ENCODE peak calls at places on chromosomes 12 and 14, in nine cellular contexts. Q, P, V, B, J, S, U, A and G are unnamed samples.

GRCh38 chr14:94598816-94599655 is 13.2 kb upstream of the SERPINA3 start:
- DNase-seq in Q (peak), P (peak), V (no peak), B (peak), J (peak), S (peak), U (no peak), A (peak), G (no peak)

GRCh38 chr12:2138871-2139308 is 86.1 kb downstream of the CACNA1C start:
- DNase-seq in Q (no peak), P (peak), V (no peak), B (peak), J (no peak), S (no peak), U (no peak), A (no peak), G (no peak)

GRCh38 chr12:54048694-54049093 is 4.9 kb upstream of the HOXC4 start:
- DNase-seq in Q (no peak), P (no peak), V (no peak), B (no peak), J (no peak), S (no peak), U (no peak), A (no peak), G (no peak)

GRCh38 chr12:65659681-65660080 is 164.6 kb upstream of the HMGA2 start:
- DNase-seq in Q (no peak), P (no peak), V (no peak), B (no peak), J (no peak), S (no peak), U (no peak), A (peak), G (no peak)

GRCh38 chr14:95039259-95039992 is 117.9 kb downstream of the DICER1 start:
- DNase-seq in Q (no peak), P (no peak), V (no peak), B (no peak), J (no peak), S (peak), U (no peak), A (no peak), G (peak)

GRCh38 chr12:94621662-94622359 is 28.5 kb downstream of the TMCC3 start:
- DNase-seq in Q (no peak), P (peak), V (no peak), B (peak), J (no peak), S (no peak), U (no peak), A (peak), G (no peak)

GRCh38 chr12:121576851-121577391 is 3.9 kb downstream of the KDM2B start:
- DNase-seq in Q (peak), P (no peak), V (peak), B (peak), J (no peak), S (no peak), U (no peak), A (peak), G (no peak)

GRCh38 chr12:53872367-53872766 is 66.3 kb upstream of the HOXC13 start:
- DNase-seq in Q (no peak), P (no peak), V (no peak), B (no peak), J (no peak), S (no peak), U (no peak), A (no peak), G (no peak)

GRCh38 chr14:73133795-73134194 is 2.5 kb upstream of the PSEN1 start:
- DNase-seq in Q (no peak), P (no peak), V (no peak), B (no peak), J (no peak), S (no peak), U (no peak), A (no peak), G (no peak)

GRCh38 chr14:23043749-23044148 is 1.7 kb downstream of the PSMB11 start:
- DNase-seq in Q (no peak), P (no peak), V (no peak), B (no peak), J (no peak), S (no peak), U (no peak), A (no peak), G (no peak)

GRCh38 chr12:14913381-14913781 is 25.0 kb downstream of the ERP27 start:
- DNase-seq in Q (peak), P (no peak), V (no peak), B (no peak), J (no peak), S (peak), U (no peak), A (peak), G (no peak)

GRCh38 chr12:100566887-100567637 is 6.4 kb upstream of the GAS2L3 start:
- DNase-seq in Q (no peak), P (no peak), V (no peak), B (no peak), J (no peak), S (no peak), U (no peak), A (peak), G (no peak)

GRCh38 chr12:19946549-19946948 is 421.8 kb upstream of the PDE3A start:
- DNase-seq in Q (no peak), P (no peak), V (no peak), B (peak), J (peak), S (no peak), U (peak), A (peak), G (no peak)

GRCh38 chr12:130281157-130281799 is 56.4 kb upstream of the PIWIL1 start:
- DNase-seq in Q (peak), P (no peak), V (peak), B (no peak), J (peak), S (no peak), U (no peak), A (no peak), G (no peak)

GRCh38 chr12:78210894-78211302 is 380.2 kb downstream of the NAV3 start:
- DNase-seq in Q (no peak), P (no peak), V (no peak), B (peak), J (no peak), S (no peak), U (no peak), A (peak), G (no peak)

GRCh38 chr12:44317651-44318126 is 481.8 kb downstream of the TMEM117 start:
- DNase-seq in Q (no peak), P (peak), V (peak), B (peak), J (no peak), S (no peak), U (peak), A (peak), G (no peak)

GRCh38 chr14:96889091-96889490 is 91.9 kb downstream of the VRK1 start:
- DNase-seq in Q (no peak), P (no peak), V (no peak), B (no peak), J (no peak), S (no peak), U (no peak), A (no peak), G (no peak)

GRCh38 chr14:73810478-73811163 is 41.0 kb upstream of the PTGR2 start:
- DNase-seq in Q (no peak), P (no peak), V (no peak), B (no peak), J (no peak), S (no peak), U (no peak), A (no peak), G (no peak)

GRCh38 chr12:131971226-131971625 is 21.5 kb downstream of the EP400 start:
- DNase-seq in Q (no peak), P (no peak), V (no peak), B (no peak), J (no peak), S (peak), U (no peak), A (no peak), G (no peak)

GRCh38 chr14:96100171-96101064 is 61.3 kb downstream of the C14orf132 start:
- DNase-seq in Q (peak), P (peak), V (peak), B (peak), J (peak), S (peak), U (peak), A (peak), G (peak)

GRCh38 chr14:85195872-85196477 is 334.0 kb upstream of the FLRT2 start:
- DNase-seq in Q (no peak), P (no peak), V (no peak), B (peak), J (peak), S (no peak), U (no peak), A (no peak), G (no peak)

GRCh38 chr12:72264548-72265175 is 7.5 kb upstream of the TRHDE start:
- DNase-seq in Q (no peak), P (no peak), V (no peak), B (no peak), J (no peak), S (no peak), U (no peak), A (no peak), G (no peak)

GRCh38 chr14:102591944-102592772 is at the start of gene RCOR1:
- DNase-seq in Q (peak), P (peak), V (peak), B (peak), J (peak), S (peak), U (peak), A (peak), G (peak)

GRCh38 chr14:38203929-38204716 is 3.6 kb upstream of the SSTR1 start:
- DNase-seq in Q (no peak), P (no peak), V (no peak), B (no peak), J (no peak), S (no peak), U (no peak), A (no peak), G (no peak)

GRCh38 chr14:67577181-67577580 is 22.9 kb downstream of the PIGH start:
- DNase-seq in Q (no peak), P (no peak), V (no peak), B (no peak), J (no peak), S (no peak), U (no peak), A (no peak), G (no peak)

GRCh38 chr12:111287125-111287900 is 81.6 kb downstream of the PHETA1 start:
- DNase-seq in Q (no peak), P (no peak), V (no peak), B (no peak), J (no peak), S (no peak), U (no peak), A (no peak), G (no peak)

GRCh38 chr12:110046451-110047187 is 1.7 kb downstream of the C12orf76 start:
- DNase-seq in Q (no peak), P (no peak), V (no peak), B (no peak), J (no peak), S (no peak), U (no peak), A (no peak), G (no peak)

DNA sequence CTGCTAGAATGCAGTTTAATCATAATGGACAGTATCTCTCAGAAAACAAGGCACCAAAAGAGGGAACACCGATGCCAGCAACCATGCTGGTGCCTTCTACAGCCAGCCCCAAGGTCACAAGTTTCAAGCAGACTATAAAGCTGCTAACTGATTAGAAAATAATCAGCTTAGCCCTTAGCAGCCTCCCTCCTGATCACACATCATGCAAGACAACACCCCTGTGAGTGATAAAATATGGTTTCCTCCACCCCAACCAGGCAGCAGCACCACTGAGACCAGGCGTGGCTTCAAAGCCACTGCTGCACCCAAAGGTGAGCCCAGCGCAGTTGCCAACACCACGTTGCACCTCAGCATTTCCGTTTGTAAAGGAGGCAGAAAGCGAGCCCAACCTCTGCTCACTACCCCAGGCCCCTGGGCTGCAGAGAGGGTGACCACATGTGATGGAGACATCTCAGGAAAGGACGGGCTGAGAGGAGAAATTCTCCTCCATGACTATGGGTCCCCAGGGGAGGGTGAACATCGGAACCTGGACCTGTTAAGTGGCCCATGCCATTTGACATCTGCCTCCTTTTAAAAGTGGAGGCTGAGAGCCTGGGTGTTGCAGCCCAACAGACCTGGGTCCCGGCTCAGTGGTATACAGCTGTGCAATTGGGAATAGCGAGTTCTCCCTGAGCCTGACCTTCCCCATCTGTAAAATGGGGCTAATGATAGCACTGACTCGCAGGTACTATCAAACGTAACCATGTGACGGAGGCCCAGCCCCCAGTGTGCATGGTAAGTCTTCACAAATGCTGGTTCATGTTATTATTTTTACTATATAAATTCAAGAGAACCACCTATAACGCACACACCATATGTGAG is 11.5 kb downstream of the ZFP36L1 start:
- DNase-seq in Q (peak), P (peak), V (no peak), B (no peak), J (no peak), S (peak), U (no peak), A (no peak), G (peak)
- H3K27ac ChIP-seq in Q (peak), P (peak), V (no peak), B (no peak), J (peak), S (peak), U (peak), A (peak), G (peak)

DNA sequence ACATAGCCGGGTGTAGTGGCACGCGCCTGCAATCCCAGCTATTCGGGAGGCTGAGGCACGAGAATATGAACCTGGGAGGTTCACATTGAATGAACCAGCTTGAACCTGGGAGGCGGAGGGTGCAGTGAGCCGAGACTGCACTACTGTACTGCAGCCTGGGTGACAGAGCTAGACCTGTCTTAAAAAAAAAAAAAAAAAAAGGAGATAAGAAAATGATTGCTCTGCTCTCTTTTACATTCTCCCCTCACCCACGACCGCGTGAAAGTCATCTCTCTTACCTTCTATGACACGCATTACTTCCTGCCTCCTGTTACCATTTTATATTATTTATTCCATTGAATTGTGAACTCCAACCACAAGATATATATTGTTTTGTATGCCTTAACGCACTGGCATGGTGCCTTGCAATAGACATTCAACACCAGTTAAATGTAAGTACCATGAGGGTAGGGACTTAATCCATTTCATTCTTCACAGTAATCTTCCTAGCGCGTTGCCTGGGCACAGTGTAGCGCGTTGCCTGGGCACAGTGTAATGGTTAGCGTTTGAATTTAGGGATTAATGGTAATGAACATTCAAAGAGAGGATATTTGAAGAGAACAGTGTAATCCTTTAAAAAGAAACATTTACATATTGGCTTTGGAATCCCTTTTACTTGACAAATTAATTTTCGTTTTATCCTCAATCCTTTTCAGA is 2.7 kb downstream of the RAP1B start:
- DNase-seq in Q (no peak), P (peak), V (no peak), B (no peak), J (no peak), S (no peak), U (no peak), A (no peak), G (peak)
- H3K27ac ChIP-seq in Q (peak), P (peak), V (no peak), B (peak), J (no peak), S (peak), U (peak), A (no peak), G (peak)

DNA sequence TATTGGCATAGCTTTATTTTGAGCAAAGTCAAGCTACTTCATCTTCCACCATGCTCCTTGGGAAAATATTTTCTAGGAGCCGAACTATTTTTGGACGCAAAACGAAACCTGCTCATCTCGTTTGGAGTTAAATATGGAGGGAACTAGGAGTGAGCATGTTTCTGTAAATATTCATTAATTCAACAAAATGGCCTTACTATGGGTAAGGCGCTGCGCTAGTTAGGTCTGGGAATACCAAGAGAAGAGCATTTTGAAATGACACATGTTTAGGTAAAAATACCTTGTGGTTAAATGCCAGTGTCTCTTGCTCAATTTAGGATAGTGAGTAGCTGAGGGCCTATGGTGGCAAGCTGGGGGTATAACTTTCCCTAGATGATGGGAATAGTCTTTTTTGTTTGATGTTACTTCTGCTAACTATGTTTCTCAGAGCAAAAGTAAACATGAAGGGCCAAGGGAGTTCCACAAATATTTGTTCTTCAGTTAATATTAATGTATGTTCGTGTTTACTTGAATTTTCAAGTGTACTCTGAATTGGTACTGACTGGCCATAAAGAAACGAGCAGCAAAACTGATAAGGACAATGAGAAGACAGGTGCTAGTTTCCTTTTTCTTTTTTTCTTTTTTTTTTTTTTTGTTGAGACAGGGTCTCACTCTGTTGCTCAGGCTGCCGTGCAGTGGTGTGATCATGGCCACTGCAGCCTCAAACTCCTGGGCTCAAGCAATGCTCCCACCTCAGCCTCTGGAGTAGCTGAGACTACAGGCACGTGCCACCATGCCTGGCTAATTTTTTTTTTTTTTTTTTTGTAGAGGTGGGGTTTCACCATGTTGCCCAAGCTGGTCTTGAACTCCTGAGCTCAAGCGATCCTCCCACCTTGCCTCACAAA is 77.7 kb downstream of the MAP1LC3B2 start:
- DNase-seq in Q (no peak), P (peak), V (no peak), B (no peak), J (peak), S (no peak), U (no peak), A (no peak), G (no peak)
- H3K27ac ChIP-seq in Q (no peak), P (no peak), V (no peak), B (no peak), J (peak), S (no peak), U (no peak), A (no peak), G (no peak)

DNA sequence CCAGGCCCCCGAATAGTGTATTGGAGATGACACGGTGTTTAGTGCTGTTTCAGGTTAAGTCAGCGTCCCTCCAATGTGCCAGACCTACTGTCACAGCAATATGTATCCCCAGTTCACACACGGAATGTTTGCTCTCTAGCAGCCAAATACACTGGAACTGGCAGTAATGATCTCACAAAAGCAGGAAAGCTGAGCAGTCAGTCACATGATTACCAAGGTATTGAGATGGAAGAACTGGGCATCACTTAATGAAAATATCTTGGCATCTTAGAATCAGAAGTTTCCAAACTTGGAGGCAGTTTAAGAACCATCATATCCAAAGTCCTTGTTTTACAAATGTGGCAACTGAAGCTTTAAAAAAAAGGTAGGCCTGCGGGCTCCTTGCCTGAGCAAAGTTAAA is 23.3 kb downstream of the NINJ2 start:
- DNase-seq in Q (no peak), P (no peak), V (no peak), B (no peak), J (no peak), S (no peak), U (no peak), A (no peak), G (no peak)
- H3K27ac ChIP-seq in Q (no peak), P (no peak), V (no peak), B (no peak), J (peak), S (peak), U (peak), A (no peak), G (no peak)

GRCh38 chr14:90302529-90303303 is 29.0 kb downstream of the NRDE2 start:
- DNase-seq in Q (no peak), P (peak), V (no peak), B (no peak), J (no peak), S (no peak), U (no peak), A (no peak), G (no peak)

GRCh38 chr14:90301580-90302181 is 30.1 kb downstream of the NRDE2 start:
- DNase-seq in Q (no peak), P (peak), V (no peak), B (peak), J (peak), S (no peak), U (peak), A (peak), G (no peak)

GRCh38 chr14:90300649-90301048 is 31.1 kb downstream of the NRDE2 start:
- DNase-seq in Q (no peak), P (no peak), V (no peak), B (no peak), J (no peak), S (no peak), U (no peak), A (no peak), G (no peak)

GRCh38 chr14:90299408-90299807 is 32.3 kb downstream of the NRDE2 start:
- DNase-seq in Q (no peak), P (no peak), V (no peak), B (no peak), J (no peak), S (no peak), U (no peak), A (no peak), G (no peak)

DNA sequence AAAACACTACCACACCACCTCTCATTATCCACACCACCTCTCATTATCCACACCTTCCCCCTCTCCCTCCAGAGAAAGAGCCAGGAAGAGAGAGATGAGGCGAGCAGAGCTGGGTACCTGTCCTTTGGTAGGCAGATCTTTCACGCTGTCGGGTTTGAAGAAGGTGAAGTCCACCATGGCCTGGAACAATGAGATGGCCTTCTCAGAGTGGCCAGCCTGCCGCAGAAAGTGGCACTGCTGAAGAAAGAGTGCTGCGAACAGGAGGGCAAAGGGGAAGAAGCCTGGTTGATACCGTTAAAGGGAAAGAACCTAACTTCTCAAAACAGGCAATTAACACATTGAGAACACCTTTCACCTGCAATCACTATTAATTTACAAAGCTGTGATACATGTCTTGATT is 30.6 kb downstream of the NRDE2 start:
- DNase-seq in Q (no peak), P (no peak), V (no peak), B (no peak), J (no peak), S (no peak), U (no peak), A (no peak), G (no peak)
- H3K27ac ChIP-seq in Q (peak), P (no peak), V (no peak), B (no peak), J (no peak), S (peak), U (peak), A (no peak), G (no peak)